ENCODE peak calls at places on chromosomes 12 and 14, in ten cellular contexts. One of them, this sample, is unnamed.

GRCh38 chr14:57209561-57209960 is 59.1 kb downstream of the EXOC5 start:
- DNase-seq in HuH-7.5: no peak
- DNase-seq in HT-29: no peak
- DNase-seq in EH: peak
- DNase-seq in HEK293T: no peak
- DNase-seq in progenitor cell of endocrine pancreas: no peak
- DNase-seq in memory B cell: no peak
- DNase-seq in stimulated activated CD8-positive, alpha-beta memory T cell treated with anti-CD3 and anti-CD28 coated beads, Interleukin-15, amount 100 ng/mL, for 24 hours: no peak
- DNase-seq in iris pigment epithelial cell: peak
- DNase-seq in amniotic stem cell: no peak
- DNase-seq in this sample: no peak

GRCh38 chr14:76644875-76645518 is 116.3 kb upstream of the VASH1 start:
- DNase-seq in HuH-7.5: peak
- DNase-seq in HT-29: peak
- DNase-seq in EH: peak
- DNase-seq in HEK293T: peak
- DNase-seq in progenitor cell of endocrine pancreas: peak
- DNase-seq in memory B cell: no peak
- DNase-seq in stimulated activated CD8-positive, alpha-beta memory T cell treated with anti-CD3 and anti-CD28 coated beads, Interleukin-15, amount 100 ng/mL, for 24 hours: no peak
- DNase-seq in iris pigment epithelial cell: peak
- DNase-seq in amniotic stem cell: no peak
- DNase-seq in this sample: peak

GRCh38 chr12:26566670-26567069 is 266.3 kb downstream of the ITPR2 start:
- DNase-seq in HuH-7.5: no peak
- DNase-seq in HT-29: no peak
- DNase-seq in EH: peak
- DNase-seq in HEK293T: no peak
- DNase-seq in progenitor cell of endocrine pancreas: no peak
- DNase-seq in memory B cell: no peak
- DNase-seq in stimulated activated CD8-positive, alpha-beta memory T cell treated with anti-CD3 and anti-CD28 coated beads, Interleukin-15, amount 100 ng/mL, for 24 hours: no peak
- DNase-seq in iris pigment epithelial cell: peak
- DNase-seq in amniotic stem cell: no peak
- DNase-seq in this sample: no peak

GRCh38 chr12:2336409-2336829 is 283.6 kb downstream of the CACNA1C start:
- DNase-seq in HuH-7.5: no peak
- DNase-seq in HT-29: peak
- DNase-seq in EH: peak
- DNase-seq in HEK293T: no peak
- DNase-seq in progenitor cell of endocrine pancreas: no peak
- DNase-seq in memory B cell: no peak
- DNase-seq in stimulated activated CD8-positive, alpha-beta memory T cell treated with anti-CD3 and anti-CD28 coated beads, Interleukin-15, amount 100 ng/mL, for 24 hours: no peak
- DNase-seq in iris pigment epithelial cell: peak
- DNase-seq in amniotic stem cell: peak
- DNase-seq in this sample: peak

GRCh38 chr14:104950021-104950420 is 25.3 kb downstream of the PLD4 start:
- DNase-seq in HuH-7.5: no peak
- DNase-seq in HT-29: no peak
- DNase-seq in EH: no peak
- DNase-seq in HEK293T: no peak
- DNase-seq in progenitor cell of endocrine pancreas: no peak
- DNase-seq in memory B cell: no peak
- DNase-seq in stimulated activated CD8-positive, alpha-beta memory T cell treated with anti-CD3 and anti-CD28 coated beads, Interleukin-15, amount 100 ng/mL, for 24 hours: no peak
- DNase-seq in iris pigment epithelial cell: no peak
- DNase-seq in amniotic stem cell: no peak
- DNase-seq in this sample: no peak

GRCh38 chr12:108009442-108009841 is 119.6 kb upstream of the WSCD2 start:
- DNase-seq in HuH-7.5: no peak
- DNase-seq in HT-29: no peak
- DNase-seq in EH: no peak
- DNase-seq in HEK293T: no peak
- DNase-seq in progenitor cell of endocrine pancreas: no peak
- DNase-seq in memory B cell: no peak
- DNase-seq in stimulated activated CD8-positive, alpha-beta memory T cell treated with anti-CD3 and anti-CD28 coated beads, Interleukin-15, amount 100 ng/mL, for 24 hours: no peak
- DNase-seq in iris pigment epithelial cell: no peak
- DNase-seq in amniotic stem cell: no peak
- DNase-seq in this sample: no peak

GRCh38 chr12:132170094-132170636 is 25.9 kb downstream of the NOC4L start:
- DNase-seq in HuH-7.5: no peak
- DNase-seq in HT-29: no peak
- DNase-seq in EH: peak
- DNase-seq in HEK293T: no peak
- DNase-seq in progenitor cell of endocrine pancreas: no peak
- DNase-seq in memory B cell: no peak
- DNase-seq in stimulated activated CD8-positive, alpha-beta memory T cell treated with anti-CD3 and anti-CD28 coated beads, Interleukin-15, amount 100 ng/mL, for 24 hours: no peak
- DNase-seq in iris pigment epithelial cell: peak
- DNase-seq in amniotic stem cell: no peak
- DNase-seq in this sample: no peak

GRCh38 chr12:125674554-125674953 is 609.3 kb downstream of the AACS start:
- DNase-seq in HuH-7.5: no peak
- DNase-seq in HT-29: no peak
- DNase-seq in EH: no peak
- DNase-seq in HEK293T: no peak
- DNase-seq in progenitor cell of endocrine pancreas: no peak
- DNase-seq in memory B cell: no peak
- DNase-seq in stimulated activated CD8-positive, alpha-beta memory T cell treated with anti-CD3 and anti-CD28 coated beads, Interleukin-15, amount 100 ng/mL, for 24 hours: no peak
- DNase-seq in iris pigment epithelial cell: no peak
- DNase-seq in amniotic stem cell: no peak
- DNase-seq in this sample: no peak